ENCODE peak calls at places on chromosomes 12 and 14, in five cellular contexts. I is A549, U is K562, G is GM12878, Y is SK-N-SH. E is an unnamed sample.

GRCh38 chr14:75446447-75446846 is 18.6 kb downstream of the JDP2 start:
- DNase-seq in I (no peak), U (no peak), G (no peak), Y (no peak), E (no peak)

GRCh38 chr14:37697489-37698121 is 102.2 kb downstream of the TTC6 start:
- DNase-seq in I (no peak), U (no peak), G (no peak), Y (no peak), E (peak)

GRCh38 chr12:181921-182320 is 32.0 kb downstream of the SLC6A12 start:
- DNase-seq in I (no peak), U (no peak), G (no peak), Y (no peak), E (no peak)

GRCh38 chr14:36238666-36239363 is 62.3 kb upstream of the PTCSC3 start:
- DNase-seq in I (no peak), U (no peak), G (no peak), Y (no peak), E (peak)

GRCh38 chr12:27400856-27401255 is 45.7 kb upstream of the SMCO2 start:
- DNase-seq in I (no peak), U (no peak), G (no peak), Y (no peak), E (no peak)

GRCh38 chr12:26564391-26564790 is 268.6 kb downstream of the ITPR2 start:
- DNase-seq in I (no peak), U (no peak), G (no peak), Y (no peak), E (peak)

GRCh38 chr12:9731797-9732196 is 1.1 kb downstream of the CLECL1 start:
- DNase-seq in I (no peak), U (no peak), G (no peak), Y (no peak), E (no peak)

GRCh38 chr12:1594045-1594294 is 411 bp downstream of the FBXL14 start:
- DNase-seq in I (peak), U (peak), G (no peak), Y (peak), E (no peak)

GRCh38 chr14:50334211-50334610 is 22.1 kb downstream of the DMAC2L start:
- DNase-seq in I (no peak), U (no peak), G (no peak), Y (no peak), E (no peak)

GRCh38 chr12:7994731-7995205 is 37.7 kb upstream of the FOXJ2 start:
- DNase-seq in I (no peak), U (no peak), G (no peak), Y (no peak), E (peak)

GRCh38 chr12:50541139-50541538 is 36.4 kb downstream of the DIP2B start:
- DNase-seq in I (no peak), U (no peak), G (no peak), Y (no peak), E (no peak)

GRCh38 chr14:92928258-92928629 is 5.3 kb downstream of the CHGA start:
- DNase-seq in I (no peak), U (no peak), G (no peak), Y (no peak), E (no peak)

GRCh38 chr12:125340791-125341190 is 275.6 kb downstream of the AACS start:
- DNase-seq in I (no peak), U (no peak), G (no peak), Y (no peak), E (peak)

GRCh38 chr12:124463341-124463861 is 104.0 kb downstream of the NCOR2 start:
- DNase-seq in I (no peak), U (no peak), G (no peak), Y (no peak), E (no peak)

GRCh38 chr12:68359669-68360068 is 27.5 kb upstream of the MDM1 start:
- DNase-seq in I (no peak), U (no peak), G (no peak), Y (no peak), E (no peak)

GRCh38 chr12:59787610-59788009 is 191.8 kb downstream of the SLC16A7 start:
- DNase-seq in I (peak), U (no peak), G (no peak), Y (no peak), E (no peak)

GRCh38 chr12:108773798-108774788 is 42.8 kb upstream of the CORO1C start:
- DNase-seq in I (peak), U (no peak), G (no peak), Y (peak), E (peak)

DNA sequence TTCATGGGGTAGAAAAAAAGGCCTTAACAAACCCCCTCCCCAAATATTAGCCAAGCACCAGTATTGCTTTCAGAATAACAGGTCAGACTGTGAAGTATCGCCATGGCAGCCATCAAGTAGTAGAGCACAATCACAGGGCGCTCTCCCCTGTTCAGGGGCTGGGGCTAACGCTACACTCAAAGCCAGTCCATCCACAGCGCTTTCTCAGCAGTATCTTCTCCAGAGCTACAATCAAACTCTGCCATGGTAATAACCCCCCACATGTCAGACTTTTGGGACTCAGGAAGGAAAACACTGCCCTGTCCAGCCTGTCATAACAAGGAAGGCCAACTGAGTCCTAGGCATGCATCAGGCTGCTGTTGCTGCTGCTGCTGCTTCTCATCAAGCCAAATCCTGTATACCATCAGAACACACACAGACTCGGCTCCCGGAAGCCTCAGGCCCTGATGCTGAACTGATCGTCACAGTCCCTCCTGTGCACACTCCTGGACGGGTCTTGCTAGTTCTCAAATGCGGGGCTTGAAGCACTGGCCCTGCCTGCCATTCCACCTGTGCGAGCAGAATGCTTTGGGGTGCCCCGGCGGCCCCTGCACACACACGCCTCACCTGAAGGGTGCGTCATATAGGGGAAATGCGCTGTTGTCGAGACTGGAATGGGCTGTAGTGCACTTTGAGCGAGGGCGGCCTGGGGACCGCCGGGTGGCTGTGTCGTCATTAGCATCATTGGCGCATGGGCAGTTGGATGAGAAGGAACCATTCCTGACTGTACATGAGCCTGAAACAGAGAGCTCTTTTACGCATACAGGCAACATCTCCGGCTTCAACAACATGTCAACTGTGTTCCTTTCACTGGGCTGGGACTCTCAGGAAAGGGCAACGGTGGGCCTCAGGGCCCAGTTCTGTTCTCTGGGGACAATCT is 47.6 kb downstream of the SH2B3 start:
- DNase-seq in I (no peak), U (no peak), G (no peak), Y (no peak), E (no peak)
- TF ChIP-seq RCOR1 in I (no peak), U (no peak), G (no peak), Y (no peak), E (no peak)

GRCh38 chr12:2691340-2692111 is 103.2 kb upstream of the FKBP4 start:
- DNase-seq in I (no peak), U (no peak), G (peak), Y (no peak), E (no peak)
- H3K4me3 ChIP-seq in I (peak), U (no peak), G (peak), Y (no peak), E (no peak)

GRCh38 chr12:2902287-2902880 is 11.7 kb downstream of the TULP3 start:
- DNase-seq in I (no peak), U (peak), G (no peak), Y (peak), E (peak)
- TF ChIP-seq RCOR1 in I (no peak), U (no peak), G (no peak), Y (peak), E (no peak)

GRCh38 chr14:60249321-60250251 is 565 bp downstream of the PPM1A start:
- DNase-seq in I (peak), U (peak), G (no peak), Y (peak), E (peak)
- H3K4me3 ChIP-seq in I (peak), U (peak), G (peak), Y (peak), E (peak)

GRCh38 chr14:104086661-104087461 is 1.4 kb downstream of the ASPG start:
- DNase-seq in I (no peak), U (no peak), G (no peak), Y (peak), E (no peak)

GRCh38 chr14:104085889-104086201 is 345 bp downstream of the ASPG start:
- DNase-seq in I (no peak), U (no peak), G (no peak), Y (peak), E (no peak)

GRCh38 chr14:104085032-104085888 is at the start of gene ASPG:
- DNase-seq in I (peak), U (peak), G (no peak), Y (peak), E (no peak)

GRCh38 chr14:104087505-104087904 is 2.0 kb downstream of the ASPG start:
- DNase-seq in I (no peak), U (no peak), G (no peak), Y (no peak), E (no peak)

GRCh38 chr14:104086210-104086660 is 735 bp downstream of the ASPG start:
- DNase-seq in I (no peak), U (no peak), G (no peak), Y (peak), E (no peak)
- TF ChIP-seq RCOR1 in I (no peak), U (no peak), G (no peak), Y (no peak), E (no peak)

GRCh38 chr14:61470954-61471279 is 149.5 kb downstream of the PRKCH start:
- DNase-seq in I (no peak), U (no peak), G (no peak), Y (no peak), E (no peak)
- H3K4me3 ChIP-seq in I (no peak), U (no peak), G (peak), Y (no peak), E (no peak)

DNA sequence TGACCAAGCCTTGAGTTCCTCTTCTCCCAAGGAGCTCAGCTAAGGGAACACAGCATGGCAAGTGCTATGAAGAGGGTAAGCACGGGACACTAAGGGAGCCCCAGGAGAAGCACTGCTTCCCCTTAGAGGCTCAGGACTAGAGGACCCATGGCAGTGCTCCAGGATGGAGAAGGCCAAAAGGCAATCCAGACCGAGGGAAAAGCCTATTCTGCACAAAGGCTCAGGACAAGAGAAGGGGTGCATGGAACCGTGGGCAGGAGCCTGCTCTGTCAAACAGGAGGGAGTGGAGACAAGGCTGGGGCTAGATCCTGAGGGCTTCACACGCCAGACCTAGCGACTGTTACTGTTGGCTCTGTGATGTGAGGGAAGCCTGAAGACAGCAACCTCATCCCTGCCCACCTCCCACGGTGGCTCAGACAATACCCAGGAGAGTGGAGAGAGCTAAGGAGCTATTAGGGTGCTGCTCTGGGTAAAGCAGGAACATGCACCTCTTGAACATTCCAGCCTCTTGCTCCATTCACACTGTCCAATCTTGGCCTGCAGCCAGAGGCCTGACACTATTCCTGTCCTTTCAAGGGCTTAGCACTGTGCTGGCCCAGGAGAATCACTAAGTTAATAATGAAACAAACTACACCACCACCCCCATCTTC is 24.2 kb downstream of the OTUB2 start:
- DNase-seq in I (no peak), U (no peak), G (no peak), Y (no peak), E (no peak)
- TF ChIP-seq RCOR1 in I (no peak), U (no peak), G (no peak), Y (no peak), E (no peak)

GRCh38 chr14:99644035-99644587 is 818 bp upstream of the HHIPL1 start:
- DNase-seq in I (no peak), U (no peak), G (no peak), Y (no peak), E (no peak)
- H3K4me3 ChIP-seq in I (no peak), U (no peak), G (no peak), Y (no peak), E (no peak)

DNA sequence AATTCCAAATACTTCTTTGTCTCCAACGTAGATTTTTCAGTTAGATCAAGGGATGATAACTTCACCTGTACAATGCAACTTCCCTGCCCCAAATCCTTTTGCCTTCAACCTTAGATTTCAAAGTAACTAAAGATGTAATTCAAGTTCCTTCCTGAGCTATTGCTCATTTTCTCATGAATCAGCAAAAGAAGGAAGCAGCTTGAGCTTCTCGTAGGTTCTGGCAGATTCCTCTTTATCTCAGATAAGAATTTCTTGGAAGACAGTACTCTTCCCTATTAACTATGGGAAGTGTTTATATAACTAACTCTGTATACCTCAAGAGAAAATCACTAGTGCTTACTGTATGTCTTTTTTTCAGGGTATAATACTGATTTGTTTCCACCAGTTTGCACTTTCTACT is 203.8 kb downstream of the RASSF9 start:
- DNase-seq in I (no peak), U (no peak), G (no peak), Y (no peak), E (peak)
- TF ChIP-seq RCOR1 in I (no peak), U (no peak), G (no peak), Y (no peak), E (no peak)

E was measured in IMR-90.